ENCODE peak calls at places on chromosomes 4 and X, in four cellular contexts. One of them, this sample, is unnamed.

GRCh38 chr4:139816856-139817255 is 151.2 kb downstream of the MGST2 start:
- DNase-seq in NCI-H2081: no peak
- DNase-seq in NCI-H69: no peak
- DNase-seq in T-cell: no peak
- DNase-seq in this sample: no peak

GRCh38 chr4:42515156-42515884 is 118.0 kb downstream of the SHISA3 start:
- DNase-seq in T-cell: no peak
- DNase-seq in NCI-H69: no peak
- DNase-seq in NCI-H2081: no peak
- DNase-seq in this sample: no peak

GRCh38 chrX:79081895-79082512 is 62.5 kb upstream of the GPR174 start:
- DNase-seq in NCI-H69: peak
- DNase-seq in T-cell: peak
- DNase-seq in NCI-H2081: peak
- DNase-seq in this sample: peak

GRCh38 chr4:102250341-102250740 is 94.9 kb downstream of the SLC39A8 start:
- DNase-seq in T-cell: no peak
- DNase-seq in NCI-H69: no peak
- DNase-seq in NCI-H2081: no peak
- DNase-seq in this sample: no peak

GRCh38 chr4:99816611-99817309 is at the start of gene DAPP1:
- DNase-seq in NCI-H2081: no peak
- DNase-seq in T-cell: peak
- DNase-seq in NCI-H69: no peak
- DNase-seq in this sample: peak

GRCh38 chrX:9829308-9830267 is 43.4 kb downstream of the SHROOM2 start:
- DNase-seq in NCI-H69: no peak
- DNase-seq in T-cell: no peak
- DNase-seq in NCI-H2081: no peak
- DNase-seq in this sample: no peak

GRCh38 chrX:14832591-14832990 is 40.3 kb downstream of the FANCB start:
- DNase-seq in NCI-H2081: no peak
- DNase-seq in NCI-H69: no peak
- DNase-seq in T-cell: no peak
- DNase-seq in this sample: no peak

GRCh38 chrX:86946569-86946968 is 571.0 kb upstream of the KLHL4 start:
- DNase-seq in NCI-H69: peak
- DNase-seq in NCI-H2081: peak
- DNase-seq in T-cell: no peak
- DNase-seq in this sample: no peak

GRCh38 chr4:107956011-107956410 is 24.7 kb downstream of the CYP2U1 start:
- DNase-seq in NCI-H69: no peak
- DNase-seq in NCI-H2081: no peak
- DNase-seq in T-cell: no peak
- DNase-seq in this sample: no peak

GRCh38 chr4:13733817-13734216 is 106.3 kb upstream of the BOD1L1 start:
- DNase-seq in T-cell: no peak
- DNase-seq in NCI-H2081: no peak
- DNase-seq in NCI-H69: no peak
- DNase-seq in this sample: no peak

GRCh38 chrX:57104921-57105398 is 16.4 kb downstream of the SPIN2B start:
- DNase-seq in NCI-H2081: no peak
- DNase-seq in NCI-H69: no peak
- DNase-seq in T-cell: no peak
- DNase-seq in this sample: no peak

GRCh38 chr4:164536829-164537228 is 217.1 kb upstream of the SMIM31 start:
- DNase-seq in T-cell: no peak
- DNase-seq in NCI-H69: no peak
- DNase-seq in NCI-H2081: no peak
- DNase-seq in this sample: no peak

GRCh38 chr4:79078339-79078738 is 139.1 kb upstream of the PAQR3 start:
- DNase-seq in NCI-H2081: no peak
- DNase-seq in NCI-H69: no peak
- DNase-seq in T-cell: no peak
- DNase-seq in this sample: no peak

GRCh38 chrX:12149670-12150407 is 11.6 kb downstream of the FRMPD4 start:
- DNase-seq in T-cell: no peak
- DNase-seq in NCI-H69: peak
- DNase-seq in NCI-H2081: no peak
- DNase-seq in this sample: no peak

GRCh38 chr4:60737858-60738257 is 462.3 kb upstream of the ADGRL3 start:
- DNase-seq in T-cell: no peak
- DNase-seq in NCI-H2081: no peak
- DNase-seq in NCI-H69: no peak
- DNase-seq in this sample: no peak

GRCh38 chr4:119479180-119479814 is 149.3 kb downstream of the PDE5A start:
- DNase-seq in NCI-H2081: no peak
- DNase-seq in T-cell: no peak
- DNase-seq in NCI-H69: no peak
- DNase-seq in this sample: no peak

GRCh38 chr4:100290585-100290984 is 100.3 kb upstream of the DDIT4L start:
- DNase-seq in T-cell: no peak
- DNase-seq in NCI-H69: no peak
- DNase-seq in NCI-H2081: no peak
- DNase-seq in this sample: no peak

GRCh38 chr4:47662975-47663374 is 174.9 kb downstream of the CORIN start:
- DNase-seq in NCI-H69: peak
- DNase-seq in T-cell: no peak
- DNase-seq in NCI-H2081: no peak
- DNase-seq in this sample: no peak